ENCODE peak calls at places on chromosomes 7 and 10, in four cellular contexts. W is BJ, Y is AG10803, N is OCI-LY7. F is an unnamed sample.

GRCh38 chr7:140605337-140605736 is 35.3 kb downstream of the DENND2A start:
- DNase-seq in W (no peak), N (no peak), Y (peak; percentile 67), F (peak; percentile 30)

GRCh38 chr7:87152897-87153641 is 816 bp downstream of the DMTF1 start:
- DNase-seq in W (no peak), Y (peak; percentile 11), N (peak; percentile 39), F (peak; percentile 50)

GRCh38 chr7:40057292-40057691 is 77.1 kb downstream of the MPLKIP start:
- DNase-seq in N (no peak), Y (peak; percentile 31), W (no peak), F (peak; percentile 62)

GRCh38 chr7:112202819-112203218 is 3.4 kb downstream of the DOCK4 start:
- DNase-seq in W (no peak), Y (no peak), N (peak; percentile 31), F (peak; percentile 13)

GRCh38 chr7:43625453-43625852 is 42.5 kb downstream of the STK17A start:
- DNase-seq in Y (no peak), N (peak; percentile 71), W (no peak), F (no peak)

GRCh38 chr10:50299948-50300669 is 48.8 kb upstream of the ASAH2 start:
- DNase-seq in Y (no peak), N (no peak), W (no peak), F (no peak)

GRCh38 chr7:96314402-96315108 is 7.3 kb downstream of the SLC25A13 start:
- DNase-seq in Y (no peak), N (no peak), W (peak; percentile 36), F (no peak)

GRCh38 chr7:74655785-74656420 is 1.6 kb upstream of the GTF2I start:
- DNase-seq in Y (no peak), W (no peak), N (no peak), F (peak; percentile 10)

GRCh38 chr7:101164071-101164840 is 1.1 kb downstream of the VGF start:
- DNase-seq in Y (peak; percentile 65), W (no peak), N (no peak), F (peak; percentile 62)

GRCh38 chr7:88111136-88111748 is 108.6 kb downstream of the SRI start:
- DNase-seq in Y (peak; percentile 47), W (peak; percentile 7), N (peak; percentile 49), F (peak; percentile 65)

GRCh38 chr7:158329014-158329610 is 258.5 kb downstream of the PTPRN2 start:
- DNase-seq in W (no peak), N (no peak), Y (no peak), F (no peak)

GRCh38 chr10:95628786-95629185 is 27.7 kb downstream of the ALDH18A1 start:
- DNase-seq in Y (peak; percentile 5), W (no peak), N (no peak), F (no peak)

GRCh38 chr10:121495719-121496118 is 102.5 kb downstream of the FGFR2 start:
- DNase-seq in N (no peak), W (no peak), Y (no peak), F (no peak)

GRCh38 chr7:78396190-78396589 is 597.6 kb downstream of the PHTF2 start:
- DNase-seq in Y (no peak), W (no peak), N (no peak), F (no peak)

GRCh38 chr10:90530526-90530925 is 327.3 kb downstream of the HTR7 start:
- DNase-seq in W (no peak), Y (no peak), N (no peak), F (peak; percentile 47)

GRCh38 chr7:20737840-20738448 is 48.7 kb downstream of the SP8 start:
- DNase-seq in Y (no peak), W (no peak), N (no peak), F (no peak)

GRCh38 chr7:138745189-138745588 is 44.0 kb upstream of the SVOPL start:
- DNase-seq in W (no peak), Y (no peak), N (no peak), F (no peak)

GRCh38 chr7:86257894-86258293 is 385.8 kb upstream of the GRM3 start:
- DNase-seq in N (no peak), W (no peak), Y (no peak), F (no peak)

GRCh38 chr7:133641436-133641835 is 388.6 kb downstream of the EXOC4 start:
- DNase-seq in W (no peak), N (no peak), Y (no peak), F (no peak)

GRCh38 chr10:12603766-12604470 is 254.6 kb downstream of the CAMK1D start:
- DNase-seq in W (no peak), N (no peak), Y (no peak), F (no peak)

GRCh38 chr10:115827650-115828049 is 445.4 kb downstream of the GFRA1 start:
- DNase-seq in N (no peak), W (no peak), Y (no peak), F (peak; percentile 23)

GRCh38 chr10:29627201-29628105 is 7.3 kb downstream of the SVIL start:
- DNase-seq in W (no peak), Y (peak; percentile 86), N (no peak), F (peak; percentile 92)

GRCh38 chr10:83274088-83274487 is 865.2 kb upstream of the GHITM start:
- DNase-seq in N (no peak), W (no peak), Y (peak; percentile 0), F (no peak)

GRCh38 chr10:86263209-86263608 is 103.4 kb downstream of the GRID1 start:
- DNase-seq in W (no peak), Y (no peak), N (no peak), F (no peak)

GRCh38 chr7:128845987-128846386 is 15.8 kb downstream of the FLNC start:
- DNase-seq in W (no peak), Y (no peak), N (no peak), F (no peak)

GRCh38 chr7:83519240-83519639 is 129.7 kb downstream of the SEMA3E start:
- DNase-seq in Y (no peak), W (no peak), N (no peak), F (peak; percentile 9)

GRCh38 chr10:50210876-50211275 is 40.4 kb downstream of the ASAH2 start:
- DNase-seq in Y (no peak), N (no peak), W (no peak), F (no peak)